ENCODE peak calls at places on chromosomes 6 and 20, in seven cellular contexts. P, R, Z, L, X, Y and F are unnamed samples.

GRCh38 chr6:106163446-106163965 is 77.4 kb downstream of the PRDM1 start:
- DNase-seq in P (peak; percentile 51), R (peak; percentile 37), Z (no peak), L (no peak), X (no peak), Y (no peak), F (peak; percentile 68)

GRCh38 chr6:23307516-23307915 is 738.1 kb downstream of the HDGFL1 start:
- DNase-seq in P (no peak), R (no peak), Z (no peak), L (no peak), X (no peak), Y (no peak), F (no peak)

GRCh38 chr6:81262656-81263055 is 489.8 kb downstream of the TENT5A start:
- DNase-seq in P (no peak), R (no peak), Z (no peak), L (no peak), X (no peak), Y (no peak), F (no peak)

GRCh38 chr6:67790569-67790968 is 844.5 kb upstream of the ADGRB3 start:
- DNase-seq in P (no peak), R (no peak), Z (no peak), L (no peak), X (no peak), Y (no peak), F (no peak)

GRCh38 chr6:99254616-99255550 is 94.6 kb downstream of the FAXC start:
- DNase-seq in P (no peak), R (no peak), Z (no peak), L (no peak), X (no peak), Y (no peak), F (no peak)

GRCh38 chr20:7540923-7541322 is 399.3 kb downstream of the HAO1 start:
- DNase-seq in P (no peak), R (no peak), Z (no peak), L (no peak), X (no peak), Y (no peak), F (no peak)

GRCh38 chr6:159512104-159512503 is 180.9 kb downstream of the SOD2 start:
- DNase-seq in P (no peak), R (no peak), Z (no peak), L (no peak), X (no peak), Y (no peak), F (no peak)

GRCh38 chr6:11428895-11429294 is 108.7 kb upstream of the TMEM170B start:
- DNase-seq in P (no peak), R (no peak), Z (no peak), L (no peak), X (no peak), Y (no peak), F (no peak)

GRCh38 chr6:34065470-34066283 is 80.2 kb downstream of the GRM4 start:
- DNase-seq in P (no peak), R (no peak), Z (no peak), L (no peak), X (no peak), Y (peak; percentile 56), F (no peak)

GRCh38 chr6:170193326-170193821 is 97.5 kb downstream of the DLL1 start:
- DNase-seq in P (no peak), R (no peak), Z (no peak), L (no peak), X (no peak), Y (no peak), F (no peak)

GRCh38 chr20:58585753-58586540 is 65.1 kb upstream of the STX16 start:
- DNase-seq in P (no peak), R (no peak), Z (no peak), L (no peak), X (peak; percentile 7), Y (no peak), F (no peak)

GRCh38 chr6:6746334-6746969 is 157.9 kb downstream of the LY86 start:
- DNase-seq in P (no peak), R (no peak), Z (no peak), L (no peak), X (no peak), Y (no peak), F (no peak)

GRCh38 chr20:36181934-36182603 is 27.5 kb downstream of the EPB41L1 start:
- DNase-seq in P (no peak), R (no peak), Z (no peak), L (no peak), X (no peak), Y (no peak), F (no peak)

GRCh38 chr6:96450082-96450759 is 71.4 kb upstream of the UFL1 start:
- DNase-seq in P (no peak), R (no peak), Z (no peak), L (no peak), X (no peak), Y (no peak), F (no peak)

GRCh38 chr20:50354690-50355592 is 155.2 kb upstream of the PTPN1 start:
- DNase-seq in P (no peak), R (no peak), Z (no peak), L (no peak), X (no peak), Y (no peak), F (no peak)

GRCh38 chr6:16840291-16840690 is 79.0 kb upstream of the ATXN1 start:
- DNase-seq in P (no peak), R (no peak), Z (no peak), L (no peak), X (no peak), Y (no peak), F (no peak)

GRCh38 chr6:127976111-127976510 is 75.3 kb upstream of the THEMIS start:
- DNase-seq in P (no peak), R (no peak), Z (no peak), L (no peak), X (no peak), Y (no peak), F (no peak)

GRCh38 chr6:40627316-40627715 is 40.2 kb upstream of the LRFN2 start:
- DNase-seq in P (no peak), R (no peak), Z (no peak), L (no peak), X (no peak), Y (no peak), F (no peak)

GRCh38 chr6:119076173-119076965 is 2.1 kb downstream of the FAM184A start:
- DNase-seq in P (no peak), R (no peak), Z (no peak), L (no peak), X (no peak), Y (no peak), F (no peak)

GRCh38 chr20:51382986-51383821 is 159.3 kb downstream of the NFATC2 start:
- DNase-seq in P (no peak), R (no peak), Z (peak; percentile 62), L (no peak), X (no peak), Y (no peak), F (no peak)

GRCh38 chr6:127515234-127515793 is 3.8 kb downstream of the MTCL3 start:
- DNase-seq in P (peak; percentile 44), R (no peak), Z (peak; percentile 46), L (no peak), X (no peak), Y (no peak), F (no peak)

GRCh38 chr6:147132889-147133288 is 71.3 kb upstream of the STXBP5 start:
- DNase-seq in P (no peak), R (no peak), Z (no peak), L (no peak), X (no peak), Y (no peak), F (no peak)

GRCh38 chr6:87918461-87918941 is 129.1 kb upstream of the SPACA1 start:
- DNase-seq in P (no peak), R (no peak), Z (peak; percentile 40), L (no peak), X (no peak), Y (no peak), F (no peak)

GRCh38 chr6:5809471-5809870 is 197.3 kb downstream of the NRN1 start:
- DNase-seq in P (no peak), R (no peak), Z (no peak), L (no peak), X (no peak), Y (no peak), F (no peak)

GRCh38 chr6:105484238-105485161 is 81.6 kb upstream of the PREP start:
- DNase-seq in P (no peak), R (no peak), Z (peak; percentile 38), L (no peak), X (no peak), Y (no peak), F (no peak)

GRCh38 chr6:162706236-162706635 is 21.3 kb downstream of the PRKN start:
- DNase-seq in P (no peak), R (no peak), Z (no peak), L (no peak), X (no peak), Y (no peak), F (no peak)

GRCh38 chr6:63802606-63803206 is 167.1 kb downstream of the PHF3 start:
- DNase-seq in P (no peak), R (no peak), Z (no peak), L (no peak), X (no peak), Y (no peak), F (no peak)

GRCh38 chr20:51187318-51187717 is 164.4 kb upstream of the KCNG1 start:
- DNase-seq in P (no peak), R (no peak), Z (no peak), L (no peak), X (no peak), Y (no peak), F (no peak)